ENCODE peak calls at places on chromosomes 16 and 17, in nine cellular contexts. J is stimulated activated CD4-positive, alpha-beta T cell treated with anti-CD3 and anti-CD28 coated beads, Interleukin-15, amount 100 ng/mL, for 48 hours; E is AML-193; R is caudate nucleus; O is WTC11; X is hippocampal formation; F is PC-9; U is natural killer cell; Y is NCI-H1436. I is an unnamed sample.

GRCh38 chr16:63614421-63614820 is 1507.4 kb downstream of the CDH11 start:
- DNase-seq in R (no peak), J (no peak), O (no peak), E (no peak), X (no peak), F (no peak), Y (no peak), U (no peak), I (no peak)

GRCh38 chr17:34710226-34710625 is 130.8 kb downstream of the TMEM132E start:
- DNase-seq in U (no peak), R (no peak), Y (no peak), O (no peak), E (no peak), J (no peak), X (no peak), F (no peak), I (no peak)

GRCh38 chr17:7383742-7384488 is 3.0 kb downstream of the TNK1 start:
- DNase-seq in Y (no peak), J (peak), E (no peak), O (peak), U (peak), R (peak), X (no peak), F (no peak), I (no peak)

GRCh38 chr17:48054238-48055185 is 6.4 kb downstream of the NFE2L1 start:
- DNase-seq in F (no peak), U (no peak), R (peak), E (no peak), J (no peak), X (peak), O (peak), Y (peak), I (no peak)

GRCh38 chr17:74404802-74405201 is 27.1 kb upstream of the GPRC5C start:
- DNase-seq in U (no peak), J (no peak), O (no peak), X (no peak), R (no peak), Y (no peak), F (no peak), E (no peak), I (no peak)

GRCh38 chr17:74520790-74521480 is 10.3 kb downstream of the CD300LB start:
- DNase-seq in U (no peak), F (no peak), J (no peak), X (no peak), E (peak), R (no peak), O (no peak), Y (no peak), I (no peak)

GRCh38 chr17:74354123-74354522 is 7.5 kb downstream of the BTBD17 start:
- DNase-seq in Y (no peak), E (peak), O (peak), J (peak), R (no peak), U (peak), F (peak), X (no peak), I (peak)

GRCh38 chr17:2138318-2138717 is 83.4 kb downstream of the HIC1 start:
- DNase-seq in O (no peak), J (no peak), Y (no peak), E (peak), R (no peak), U (peak), X (no peak), F (no peak), I (no peak)

GRCh38 chr17:50452627-50453300 is 15.9 kb downstream of the CHAD start:
- DNase-seq in F (peak), E (peak), Y (no peak), R (no peak), U (no peak), J (no peak), O (no peak), X (no peak), I (no peak)

GRCh38 chr17:75487351-75488070 is 27.8 kb downstream of the CASKIN2 start:
- DNase-seq in R (no peak), X (peak), E (peak), Y (no peak), F (no peak), U (peak), J (no peak), O (no peak), I (no peak)

GRCh38 chr17:8387914-8388651 is 5.1 kb upstream of the RPL26 start:
- DNase-seq in O (no peak), X (no peak), Y (no peak), U (peak), J (no peak), R (no peak), E (no peak), F (no peak), I (no peak)

GRCh38 chr16:3482659-3483241 is 12.5 kb downstream of the C16orf90 start:
- DNase-seq in F (no peak), E (no peak), U (no peak), Y (no peak), J (no peak), X (no peak), R (no peak), O (no peak), I (no peak)

GRCh38 chr17:10105513-10106001 is 92.8 kb downstream of the GAS7 start:
- DNase-seq in J (no peak), F (no peak), R (no peak), Y (no peak), O (no peak), E (no peak), X (no peak), U (no peak), I (no peak)

GRCh38 chr17:57762375-57762916 is 17.3 kb upstream of the CCDC182 start:
- DNase-seq in X (no peak), R (no peak), F (no peak), Y (peak), U (no peak), J (no peak), E (no peak), O (no peak), I (no peak)

GRCh38 chr17:2808367-2809335 is 12.4 kb downstream of the RAP1GAP2 start:
- DNase-seq in O (no peak), X (no peak), E (no peak), Y (no peak), R (no peak), J (no peak), F (no peak), U (no peak), I (no peak)

GRCh38 chr17:73768691-73769090 is 124.4 kb upstream of the SDK2 start:
- DNase-seq in R (no peak), Y (no peak), X (no peak), O (no peak), U (no peak), F (no peak), E (no peak), J (no peak), I (no peak)

GRCh38 chr17:50835563-50836231 is at the start of gene WFIKKN2:
- DNase-seq in F (no peak), U (no peak), R (no peak), E (no peak), J (no peak), O (no peak), Y (no peak), X (no peak), I (no peak)

GRCh38 chr17:18258356-18259038 is at the start of gene FLII:
- DNase-seq in F (peak), E (no peak), Y (peak), R (peak), J (no peak), O (peak), U (peak), X (peak), I (no peak)

GRCh38 chr16:2196162-2196980 is at the start of gene CASKIN1:
- DNase-seq in F (no peak), X (no peak), E (no peak), Y (peak), J (no peak), R (no peak), O (no peak), U (no peak), I (no peak)

GRCh38 chr17:42067371-42068180 is 17.2 kb upstream of the C17orf113 start:
- DNase-seq in U (peak), F (peak), X (peak), Y (peak), J (peak), R (peak), E (peak), O (peak), I (no peak)

GRCh38 chr17:21286066-21286770 is 1.7 kb downstream of the MAP2K3 start:
- DNase-seq in J (no peak), Y (no peak), R (no peak), O (no peak), U (peak), E (peak), X (no peak), F (peak), I (peak)

GRCh38 chr16:80285089-80285488 is 255.7 kb upstream of the DYNLRB2 start:
- DNase-seq in J (no peak), O (no peak), R (no peak), Y (no peak), F (no peak), U (no peak), X (no peak), E (no peak), I (no peak)

GRCh38 chr17:62780951-62781350 is 27.2 kb downstream of the MARCHF10 start:
- DNase-seq in E (no peak), O (no peak), U (no peak), Y (no peak), R (no peak), J (no peak), X (no peak), F (no peak), I (no peak)

GRCh38 chr17:67716405-67716798 is 1.3 kb upstream of the NOL11 start:
- DNase-seq in X (no peak), F (no peak), R (no peak), J (no peak), O (no peak), U (no peak), E (no peak), Y (no peak), I (no peak)

GRCh38 chr17:3603119-3603869 is 5.9 kb downstream of the TRPV1 start:
- DNase-seq in J (no peak), Y (no peak), E (no peak), F (peak), X (no peak), O (no peak), R (no peak), U (no peak), I (no peak)

GRCh38 chr17:6574689-6575595 is 18.6 kb upstream of the PITPNM3 start:
- DNase-seq in U (no peak), J (peak), O (no peak), F (no peak), R (no peak), Y (no peak), X (no peak), E (peak), I (no peak)

GRCh38 chr17:32551186-32551955 is 64.6 kb downstream of the CDK5R1 start:
- DNase-seq in O (no peak), E (peak), F (peak), R (no peak), Y (no peak), U (no peak), X (no peak), J (no peak), I (no peak)

GRCh38 chr17:48453447-48453846 is 23.4 kb upstream of the SKAP1 start:
- DNase-seq in Y (no peak), O (no peak), F (no peak), X (no peak), J (no peak), E (no peak), U (no peak), R (no peak), I (no peak)